ENCODE peak calls at places on chromosomes 5 and 9, in five cellular contexts. C is WTC11; F is activated CD8-positive, alpha-beta memory T cell treated with anti-CD3 and anti-CD28 coated beads for 1 hour; H is sciatic nerve; I is NCI-H2171 treated with DMSO at 0.1 percent for 48 hours. K is an unnamed sample.

GRCh38 chr5:127833999-127834953 is 131.1 kb downstream of the CCDC192 start:
- DNase-seq in C (no peak), F (no peak), H (no peak), I (peak; percentile 37), K (no peak)

GRCh38 chr5:120778491-120779293 is 314.6 kb downstream of the PRR16 start:
- DNase-seq in C (no peak), F (no peak), H (no peak), I (no peak), K (no peak)

GRCh38 chr9:132864691-132865090 is 13.4 kb downstream of the AK8 start:
- DNase-seq in C (no peak), F (no peak), H (no peak), I (no peak), K (no peak)

GRCh38 chr5:113022661-113023060 is 46.1 kb downstream of the DCP2 start:
- DNase-seq in C (no peak), F (no peak), H (no peak), I (no peak), K (no peak)

GRCh38 chr9:121765021-121765950 is 113.9 kb downstream of the DAB2IP start:
- DNase-seq in C (no peak), F (no peak), H (no peak), I (no peak), K (no peak)

GRCh38 chr9:12718482-12719026 is 25.4 kb downstream of the TYRP1 start:
- DNase-seq in C (peak; percentile 51), F (no peak), H (no peak), I (peak; percentile 79), K (no peak)

GRCh38 chr9:108671794-108672193 is 184.0 kb downstream of the ACTL7B start:
- DNase-seq in C (no peak), F (no peak), H (no peak), I (no peak), K (no peak)

GRCh38 chr5:113510836-113511451 is 2.5 kb upstream of the YTHDC2 start:
- DNase-seq in C (no peak), F (no peak), H (no peak), I (peak; percentile 39), K (no peak)

GRCh38 chr5:13632676-13633075 is 311.8 kb downstream of the DNAH5 start:
- DNase-seq in C (no peak), F (no peak), H (no peak), I (no peak), K (no peak)

GRCh38 chr9:69030851-69031645 is 4.5 kb upstream of the FXN start:
- DNase-seq in C (no peak), F (no peak), H (no peak), I (peak; percentile 9), K (no peak)

GRCh38 chr9:114250235-114250568 is 72.7 kb upstream of the ORM1 start:
- DNase-seq in C (no peak), F (no peak), H (peak; percentile 81), I (peak; percentile 85), K (peak; percentile 87)

GRCh38 chr9:96620832-96621269 is 1.2 kb upstream of the CDC14B start:
- DNase-seq in C (peak; percentile 46), F (no peak), H (no peak), I (no peak), K (no peak)

GRCh38 chr5:150155258-150156032 is at the start of gene PDGFRB:
- DNase-seq in C (peak; percentile 67), F (peak; percentile 48), H (peak; percentile 95), I (no peak), K (no peak)

GRCh38 chr9:110370316-110370715 is 32.7 kb upstream of the TXNDC8 start:
- DNase-seq in C (no peak), F (no peak), H (no peak), I (no peak), K (no peak)

GRCh38 chr9:107684224-107684623 is 194.7 kb upstream of the KLF4 start:
- DNase-seq in C (no peak), F (no peak), H (no peak), I (no peak), K (no peak)

GRCh38 chr5:111742595-111742994 is 14.4 kb downstream of the NREP start:
- DNase-seq in C (no peak), F (no peak), H (no peak), I (no peak), K (no peak)

GRCh38 chr5:142102980-142103379 is 5.6 kb upstream of the NDFIP1 start:
- DNase-seq in C (no peak), F (no peak), H (no peak), I (no peak), K (no peak)

GRCh38 chr9:31715250-31715649 is 669.2 kb upstream of the ACO1 start:
- DNase-seq in C (no peak), F (no peak), H (no peak), I (peak; percentile 42), K (peak; percentile 57)

GRCh38 chr5:2642684-2643325 is 108.7 kb downstream of the IRX2 start:
- DNase-seq in C (no peak), F (no peak), H (no peak), I (no peak), K (no peak)

GRCh38 chr5:35478856-35479682 is 138.6 kb upstream of the SPEF2 start:
- DNase-seq in C (no peak), F (no peak), H (no peak), I (no peak), K (no peak)

GRCh38 chr5:39494099-39494498 is 69.3 kb upstream of the DAB2 start:
- DNase-seq in C (no peak), F (no peak), H (no peak), I (no peak), K (no peak)

GRCh38 chr5:165705960-165706359 is 2200.5 kb downstream of the MAT2B start:
- DNase-seq in C (no peak), F (no peak), H (no peak), I (no peak), K (no peak)

GRCh38 chr5:181161534-181162175 is 14.3 kb downstream of the OR2V2 start:
- DNase-seq in C (no peak), F (no peak), H (no peak), I (no peak), K (no peak)

GRCh38 chr5:9356306-9356942 is 189.5 kb downstream of the SEMA5A start:
- DNase-seq in C (no peak), F (no peak), H (no peak), I (no peak), K (no peak)

GRCh38 chr9:92325991-92326500 is 293 bp downstream of the CENPP start:
- DNase-seq in C (no peak), F (no peak), H (no peak), I (peak; percentile 41), K (peak; percentile 40)

GRCh38 chr5:74409737-74410136 is 230.8 kb downstream of the ENC1 start:
- DNase-seq in C (no peak), F (no peak), H (no peak), I (no peak), K (no peak)

GRCh38 chr9:6902423-6902822 is 144.7 kb downstream of the KDM4C start:
- DNase-seq in C (no peak), F (no peak), H (no peak), I (no peak), K (no peak)

GRCh38 chr9:34957492-34958410 is at the start of gene PHF24:
- DNase-seq in C (peak; percentile 37), F (no peak), H (no peak), I (no peak), K (peak; percentile 38)

GRCh38 chr5:7576023-7576715 is 180.2 kb downstream of the ADCY2 start:
- DNase-seq in C (no peak), F (no peak), H (no peak), I (peak; percentile 34), K (peak; percentile 76)

K was measured in WERI-Rb-1.